ENCODE peak calls at places on chromosomes 16 and 17, in eight cellular contexts. O is naive thymus-derived CD4-positive, alpha-beta T cell; B is HFF-Myc; E is dermis microvascular lymphatic vessel endothelial cell; J is NCI-H1694 treated with DMSO at 0.1 percent for 48 hours; X is NCI-H2029; Z is AG08395; T is AG08396. C is an unnamed sample.

GRCh38 chr17:28346199-28346580 is 10.6 kb downstream of the TNFAIP1 start:
- DNase-seq in Z (no peak), E (no peak), O (no peak), B (no peak), J (no peak), X (no peak), T (no peak), C (no peak)

GRCh38 chr16:5505093-5505887 is 407.7 kb upstream of the EEF2KMT start:
- DNase-seq in E (no peak), B (no peak), J (no peak), X (no peak), T (no peak), Z (no peak), O (no peak), C (no peak)

GRCh38 chr17:29583324-29584248 is 5.9 kb downstream of the GIT1 start:
- DNase-seq in X (no peak), B (no peak), J (peak; percentile 59), Z (no peak), E (no peak), O (no peak), T (no peak), C (no peak)

GRCh38 chr16:73071131-73071940 is 23.4 kb upstream of the ZFHX3 start:
- DNase-seq in B (no peak), T (no peak), E (peak; percentile 74), Z (peak; percentile 12), O (no peak), X (peak; percentile 48), J (no peak), C (no peak)

GRCh38 chr16:46765050-46765449 is 16.9 kb upstream of the MYLK3 start:
- DNase-seq in B (no peak), J (no peak), O (no peak), Z (peak; percentile 59), E (no peak), X (no peak), T (peak; percentile 72), C (peak; percentile 59)

GRCh38 chr16:11025120-11025531 is 80.8 kb downstream of the CLEC16A start:
- DNase-seq in J (no peak), O (no peak), Z (no peak), E (no peak), T (no peak), B (no peak), X (no peak), C (no peak)

GRCh38 chr17:57988301-57989010 is 402 bp upstream of the VEZF1 start:
- DNase-seq in X (no peak), T (peak; percentile 90), B (no peak), O (peak; percentile 70), E (peak; percentile 70), Z (peak; percentile 86), J (no peak), C (peak; percentile 78)

GRCh38 chr17:73342549-73343167 is 30.9 kb upstream of the CDC42EP4 start:
- DNase-seq in X (no peak), J (no peak), T (no peak), O (no peak), Z (peak; percentile 43), B (no peak), E (peak; percentile 34), C (peak; percentile 69)

GRCh38 chr16:2838928-2839327 is 8.8 kb downstream of the ZG16B start:
- DNase-seq in X (peak; percentile 26), J (peak; percentile 30), T (peak; percentile 91), O (peak; percentile 42), B (peak; percentile 49), Z (peak; percentile 86), E (peak; percentile 81), C (peak; percentile 79)

GRCh38 chr16:72990003-72990521 is 57.9 kb downstream of the ZFHX3 start:
- DNase-seq in E (peak; percentile 52), B (peak; percentile 43), Z (peak; percentile 80), O (no peak), X (no peak), T (peak; percentile 70), J (no peak), C (peak; percentile 90)

GRCh38 chr17:9522074-9522473 is 53.5 kb downstream of the STX8 start:
- DNase-seq in Z (peak; percentile 65), E (peak; percentile 71), O (no peak), J (peak; percentile 48), B (peak; percentile 31), X (peak; percentile 11), T (peak; percentile 29), C (peak; percentile 55)

GRCh38 chr16:28013392-28013791 is 50.1 kb downstream of the GSG1L start:
- DNase-seq in J (no peak), O (no peak), E (no peak), Z (no peak), X (no peak), B (no peak), T (no peak), C (no peak)

GRCh38 chr17:39719563-39719962 is 10.8 kb downstream of the MIEN1 start:
- DNase-seq in T (no peak), B (no peak), Z (no peak), E (no peak), J (no peak), O (no peak), X (no peak), C (no peak)

GRCh38 chr16:51896013-51896412 is 650.9 kb downstream of the TOX3 start:
- DNase-seq in B (no peak), J (no peak), X (no peak), E (no peak), Z (no peak), T (no peak), O (no peak), C (no peak)

GRCh38 chr17:50686494-50687199 is 21.1 kb downstream of the ANKRD40 start:
- DNase-seq in X (no peak), T (peak; percentile 82), B (no peak), O (no peak), E (peak; percentile 35), Z (peak; percentile 92), J (no peak), C (peak; percentile 68)

GRCh38 chr17:69314246-69315030 is 12.5 kb downstream of the ABCA5 start:
- DNase-seq in J (peak; percentile 76), O (no peak), B (no peak), E (no peak), Z (no peak), X (peak; percentile 77), T (no peak), C (no peak)

GRCh38 chr16:50360779-50361178 is 8.0 kb downstream of the BRD7 start:
- DNase-seq in E (no peak), J (peak; percentile 81), B (no peak), X (no peak), O (no peak), T (no peak), Z (no peak), C (no peak)

GRCh38 chr17:56943505-56944125 is 17.2 kb downstream of the COIL start:
- DNase-seq in J (no peak), B (no peak), T (no peak), O (no peak), Z (no peak), E (no peak), X (no peak), C (peak; percentile 14)

GRCh38 chr16:67542464-67542863 is 13.8 kb downstream of the RIPOR1 start:
- DNase-seq in E (peak; percentile 90), X (no peak), J (no peak), O (peak; percentile 65), T (peak; percentile 88), Z (peak; percentile 91), B (no peak), C (peak; percentile 84)

GRCh38 chr17:82276951-82277350 is 3.5 kb upstream of the CSNK1D start:
- DNase-seq in T (no peak), B (no peak), Z (no peak), J (no peak), X (no peak), O (no peak), E (no peak), C (no peak)

GRCh38 chr17:77308768-77309726 is 168.3 kb downstream of the SEC14L1 start:
- DNase-seq in B (no peak), E (no peak), J (no peak), O (no peak), X (no peak), Z (peak; percentile 88), T (peak; percentile 76), C (peak; percentile 74)

GRCh38 chr17:62790554-62790953 is 17.6 kb downstream of the MARCHF10 start:
- DNase-seq in E (no peak), X (peak; percentile 46), Z (peak; percentile 51), O (no peak), T (peak; percentile 50), B (peak; percentile 24), J (no peak), C (peak; percentile 79)

C was measured in LHCN-M2.